ENCODE peak calls at places on chromosomes 13 and 19, in ten cellular contexts. C is bronchial epithelial cell, T is IMR-90, N is uterus, W is BJ, D is testis, V is brain microvascular endothelial cell, S is fibroblast of lung, Y is K562, P is mammary epithelial cell. G is an unnamed sample.

GRCh38 chr13:112587767-112588489 is at the start of gene TUBGCP3:
- DNase-seq in C (peak; percentile 45), T (peak; percentile 78), N (peak; percentile 70), W (peak; percentile 19), D (peak; percentile 86), V (peak; percentile 61), S (peak; percentile 78), Y (peak; percentile 69), P (peak; percentile 73), G (peak; percentile 41)

GRCh38 chr13:38755792-38756191 is 68.9 kb downstream of the FREM2 start:
- DNase-seq in C (no peak), T (no peak), N (no peak), W (no peak), D (no peak), V (no peak), S (no peak), Y (no peak), P (no peak), G (no peak)

GRCh38 chr13:38680912-38681311 is 6.0 kb upstream of the FREM2 start:
- DNase-seq in C (no peak), T (no peak), N (no peak), W (no peak), D (no peak), V (no peak), S (no peak), Y (no peak), P (no peak), G (no peak)

GRCh38 chr13:26727633-26728032 is 33.0 kb downstream of the GPR12 start:
- DNase-seq in C (peak; percentile 48), T (no peak), N (no peak), W (no peak), D (no peak), V (no peak), S (no peak), Y (no peak), P (peak; percentile 5), G (no peak)

GRCh38 chr13:97318532-97318931 is 96.4 kb downstream of the MBNL2 start:
- DNase-seq in C (no peak), T (peak; percentile 34), N (no peak), W (no peak), D (no peak), V (no peak), S (no peak), Y (no peak), P (no peak), G (no peak)

GRCh38 chr13:45718063-45718462 is 15.9 kb downstream of the CBY2 start:
- DNase-seq in C (peak; percentile 36), T (peak; percentile 14), N (no peak), W (no peak), D (no peak), V (peak; percentile 1), S (peak; percentile 15), Y (peak; percentile 17), P (peak; percentile 9), G (no peak)

GRCh38 chr13:113854238-113855011 is 9.5 kb downstream of the GAS6 start:
- DNase-seq in C (no peak), T (peak; percentile 81), N (peak; percentile 13), W (no peak), D (peak; percentile 55), V (no peak), S (peak; percentile 66), Y (no peak), P (no peak), G (no peak)

GRCh38 chr13:27415116-27415515 is 9.3 kb upstream of the GTF3A start:
- DNase-seq in C (no peak), T (no peak), N (no peak), W (no peak), D (no peak), V (no peak), S (no peak), Y (no peak), P (no peak), G (no peak)

GRCh38 chr13:49292742-49293498 is 45.2 kb downstream of the CDADC1 start:
- DNase-seq in C (no peak), T (peak; percentile 96), N (no peak), W (no peak), D (no peak), V (peak; percentile 79), S (peak; percentile 80), Y (peak; percentile 26), P (no peak), G (no peak)

GRCh38 chr13:105798541-105798940 is 736.9 kb downstream of the EFNB2 start:
- DNase-seq in C (no peak), T (no peak), N (no peak), W (no peak), D (no peak), V (no peak), S (no peak), Y (no peak), P (no peak), G (no peak)

GRCh38 chr19:57559008-57559403 is 657 bp downstream of the ZNF550 start:
- DNase-seq in C (peak; percentile 8), T (no peak), N (no peak), W (no peak), D (peak; percentile 31), V (peak; percentile 4), S (peak; percentile 18), Y (peak; percentile 19), P (peak; percentile 30), G (no peak)

GRCh38 chr19:2579678-2580280 is 103.9 kb downstream of the GADD45B start:
- DNase-seq in C (no peak), T (no peak), N (no peak), W (no peak), D (no peak), V (no peak), S (no peak), Y (no peak), P (no peak), G (no peak)
- TF ChIP-seq CTCF in C (no peak), T (no peak), N (no peak), W (no peak), D (no peak), V (no peak), S (no peak), Y (no peak), P (no peak), G (no peak)

GRCh38 chr19:8368136-8368535 is 4.2 kb downstream of the ANGPTL4 start:
- DNase-seq in C (no peak), T (no peak), N (no peak), W (no peak), D (no peak), V (no peak), S (no peak), Y (no peak), P (no peak), G (no peak)

GRCh38 chr19:8366961-8367326 is 3.0 kb downstream of the ANGPTL4 start:
- DNase-seq in C (no peak), T (no peak), N (peak; percentile 59), W (no peak), D (peak; percentile 41), V (no peak), S (peak; percentile 32), Y (peak; percentile 14), P (no peak), G (no peak)

GRCh38 chr19:8370176-8371010 is 6.4 kb downstream of the ANGPTL4 start:
- DNase-seq in C (no peak), T (no peak), N (no peak), W (no peak), D (peak; percentile 64), V (no peak), S (no peak), Y (peak; percentile 18), P (no peak), G (no peak)

GRCh38 chr19:8366121-8366581 is 2.2 kb downstream of the ANGPTL4 start:
- DNase-seq in C (no peak), T (no peak), N (no peak), W (no peak), D (no peak), V (no peak), S (no peak), Y (peak; percentile 13), P (no peak), G (no peak)

GRCh38 chr19:8367327-8368001 is 3.5 kb downstream of the ANGPTL4 start:
- DNase-seq in C (peak; percentile 79), T (peak; percentile 98), N (peak; percentile 85), W (peak; percentile 82), D (peak; percentile 83), V (peak; percentile 92), S (peak; percentile 93), Y (peak; percentile 50), P (peak; percentile 90), G (peak; percentile 91)
- H3K4me3 ChIP-seq in C (no peak overlapping the region), T (no peak overlapping the region), N (peak overlapping the region; percentile 8), W (peak overlapping the region; percentile 6), D (no peak overlapping the region), V (peak overlapping the region; percentile 81), S (peak overlapping the region; percentile 25), Y (no peak overlapping the region), P (no peak overlapping the region), G (no peak overlapping the region)

GRCh38 chr19:41296323-41296935 is 13.5 kb upstream of the CCDC97 start:
- DNase-seq in C (peak; percentile 63), T (no peak), N (no peak), W (no peak), D (no peak), V (no peak), S (no peak), Y (no peak), P (peak; percentile 91), G (no peak)

GRCh38 chr19:41299755-41300089 is 10.2 kb upstream of the CCDC97 start:
- DNase-seq in C (no peak), T (peak; percentile 92), N (peak; percentile 51), W (no peak), D (no peak), V (peak; percentile 78), S (peak; percentile 63), Y (no peak), P (no peak), G (no peak)

GRCh38 chr19:41299046-41299754 is 10.8 kb upstream of the CCDC97 start:
- DNase-seq in C (no peak), T (no peak), N (no peak), W (no peak), D (peak; percentile 49), V (no peak), S (peak; percentile 13), Y (no peak), P (no peak), G (no peak)

GRCh38 chr19:41298327-41298964 is 11.5 kb upstream of the CCDC97 start:
- DNase-seq in C (no peak), T (peak; percentile 82), N (no peak), W (peak; percentile 69), D (peak; percentile 49), V (peak; percentile 91), S (peak; percentile 77), Y (no peak), P (peak; percentile 17), G (no peak)

GRCh38 chr19:41297628-41298326 is 12.2 kb upstream of the CCDC97 start:
- DNase-seq in C (no peak), T (no peak), N (no peak), W (no peak), D (no peak), V (no peak), S (no peak), Y (no peak), P (no peak), G (no peak)
- H3K36me3 ChIP-seq in C (peaks cover 54% of the 10 kb centered on the region), T (peaks cover 80% of the 10 kb centered on the region), N (no peaks in the 10 kb centered on the region), W (peaks cover 44% of the 10 kb centered on the region), D (peaks cover 3% of the 10 kb centered on the region), V (peaks cover 90% of the 10 kb centered on the region), S (peaks cover 42% of the 10 kb centered on the region), Y (peaks cover 100% of the 10 kb centered on the region), P (peaks cover 52% of the 10 kb centered on the region), G (peaks cover 13% of the 10 kb centered on the region)

DNA sequence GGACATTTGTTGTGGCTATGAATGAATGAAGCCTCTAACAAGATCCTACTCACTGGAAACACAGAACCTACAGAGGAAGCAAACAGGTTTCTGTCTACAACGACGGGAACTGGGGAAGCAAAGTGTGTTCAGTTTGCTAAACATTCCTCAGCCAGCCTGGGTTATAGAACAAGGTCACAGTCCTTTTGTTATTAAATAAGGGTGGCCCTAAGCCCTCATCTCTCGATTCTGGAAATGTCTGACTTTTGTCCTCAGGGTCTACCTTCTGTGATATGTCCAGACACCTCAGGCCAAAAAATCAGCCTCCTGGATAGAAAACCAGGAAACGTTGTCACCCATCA is 64.6 kb upstream of the ARHGEF7 start:
- DNase-seq in C (no peak), T (no peak), N (no peak), W (no peak), D (no peak), V (no peak), S (no peak), Y (no peak), P (no peak), G (no peak)
- TF ChIP-seq CTCF in C (no peak), T (no peak), N (no peak), W (no peak), D (no peak), V (no peak), S (no peak), Y (no peak), P (no peak), G (no peak)